ENCODE peak calls at places on chromosomes 12 and 14, in nine cellular contexts. One of them, this sample, is unnamed.

GRCh38 chr12:49233842-49234526 is 30.9 kb upstream of the TUBA1C start:
- DNase-seq in posterior vena cava: peak
- DNase-seq in central memory CD4-positive, alpha-beta T cell: no peak
- DNase-seq in stimulated activated naive CD8-positive, alpha-beta T cell treated with anti-CD3 and anti-CD28 coated beads, Interleukin-15, Interleukin-2, amounts not matched to agents 100 U/mL and 50 U/mL, for 24 hours: peak
- DNase-seq in foreskin fibroblast: no peak
- DNase-seq in smooth muscle cell of the brain vasculature: no peak
- DNase-seq in activated T-cell treated with anti-CD3 and anti-CD28 coated beads for 1 hour: no peak
- DNase-seq in AG10803: no peak
- DNase-seq in hypothalamus: peak
- DNase-seq in this sample: no peak

GRCh38 chr14:104390221-104390931 is 189.2 kb upstream of the C14orf180 start:
- DNase-seq in posterior vena cava: peak
- DNase-seq in central memory CD4-positive, alpha-beta T cell: no peak
- DNase-seq in stimulated activated naive CD8-positive, alpha-beta T cell treated with anti-CD3 and anti-CD28 coated beads, Interleukin-15, Interleukin-2, amounts not matched to agents 100 U/mL and 50 U/mL, for 24 hours: no peak
- DNase-seq in foreskin fibroblast: no peak
- DNase-seq in smooth muscle cell of the brain vasculature: no peak
- DNase-seq in activated T-cell treated with anti-CD3 and anti-CD28 coated beads for 1 hour: no peak
- DNase-seq in AG10803: no peak
- DNase-seq in hypothalamus: no peak
- DNase-seq in this sample: no peak

GRCh38 chr12:119710374-119710773 is 42.4 kb downstream of the PRKAB1 start:
- DNase-seq in posterior vena cava: no peak
- DNase-seq in central memory CD4-positive, alpha-beta T cell: no peak
- DNase-seq in stimulated activated naive CD8-positive, alpha-beta T cell treated with anti-CD3 and anti-CD28 coated beads, Interleukin-15, Interleukin-2, amounts not matched to agents 100 U/mL and 50 U/mL, for 24 hours: no peak
- DNase-seq in foreskin fibroblast: no peak
- DNase-seq in smooth muscle cell of the brain vasculature: no peak
- DNase-seq in activated T-cell treated with anti-CD3 and anti-CD28 coated beads for 1 hour: no peak
- DNase-seq in AG10803: no peak
- DNase-seq in hypothalamus: no peak
- DNase-seq in this sample: peak

GRCh38 chr14:52553671-52554575 is 1.3 kb downstream of the GPR137C start:
- DNase-seq in posterior vena cava: peak
- DNase-seq in central memory CD4-positive, alpha-beta T cell: peak
- DNase-seq in stimulated activated naive CD8-positive, alpha-beta T cell treated with anti-CD3 and anti-CD28 coated beads, Interleukin-15, Interleukin-2, amounts not matched to agents 100 U/mL and 50 U/mL, for 24 hours: peak
- DNase-seq in foreskin fibroblast: peak
- DNase-seq in smooth muscle cell of the brain vasculature: peak
- DNase-seq in activated T-cell treated with anti-CD3 and anti-CD28 coated beads for 1 hour: peak
- DNase-seq in AG10803: peak
- DNase-seq in hypothalamus: peak
- DNase-seq in this sample: peak

GRCh38 chr14:97458302-97459137 is 661.3 kb downstream of the VRK1 start:
- DNase-seq in posterior vena cava: no peak
- DNase-seq in central memory CD4-positive, alpha-beta T cell: peak
- DNase-seq in stimulated activated naive CD8-positive, alpha-beta T cell treated with anti-CD3 and anti-CD28 coated beads, Interleukin-15, Interleukin-2, amounts not matched to agents 100 U/mL and 50 U/mL, for 24 hours: peak
- DNase-seq in foreskin fibroblast: no peak
- DNase-seq in smooth muscle cell of the brain vasculature: no peak
- DNase-seq in activated T-cell treated with anti-CD3 and anti-CD28 coated beads for 1 hour: peak
- DNase-seq in AG10803: peak
- DNase-seq in hypothalamus: no peak
- DNase-seq in this sample: no peak

GRCh38 chr14:78022059-78022458 is 148.1 kb upstream of the NRXN3 start:
- DNase-seq in posterior vena cava: no peak
- DNase-seq in central memory CD4-positive, alpha-beta T cell: no peak
- DNase-seq in stimulated activated naive CD8-positive, alpha-beta T cell treated with anti-CD3 and anti-CD28 coated beads, Interleukin-15, Interleukin-2, amounts not matched to agents 100 U/mL and 50 U/mL, for 24 hours: peak
- DNase-seq in foreskin fibroblast: no peak
- DNase-seq in smooth muscle cell of the brain vasculature: no peak
- DNase-seq in activated T-cell treated with anti-CD3 and anti-CD28 coated beads for 1 hour: no peak
- DNase-seq in AG10803: peak
- DNase-seq in hypothalamus: no peak
- DNase-seq in this sample: peak

GRCh38 chr14:94685166-94685581 is 73.0 kb downstream of the SERPINA3 start:
- DNase-seq in posterior vena cava: no peak
- DNase-seq in central memory CD4-positive, alpha-beta T cell: no peak
- DNase-seq in stimulated activated naive CD8-positive, alpha-beta T cell treated with anti-CD3 and anti-CD28 coated beads, Interleukin-15, Interleukin-2, amounts not matched to agents 100 U/mL and 50 U/mL, for 24 hours: no peak
- DNase-seq in foreskin fibroblast: no peak
- DNase-seq in smooth muscle cell of the brain vasculature: no peak
- DNase-seq in activated T-cell treated with anti-CD3 and anti-CD28 coated beads for 1 hour: no peak
- DNase-seq in AG10803: no peak
- DNase-seq in hypothalamus: no peak
- DNase-seq in this sample: no peak

GRCh38 chr12:20194171-20194570 is 174.2 kb upstream of the PDE3A start:
- DNase-seq in posterior vena cava: no peak
- DNase-seq in central memory CD4-positive, alpha-beta T cell: no peak
- DNase-seq in stimulated activated naive CD8-positive, alpha-beta T cell treated with anti-CD3 and anti-CD28 coated beads, Interleukin-15, Interleukin-2, amounts not matched to agents 100 U/mL and 50 U/mL, for 24 hours: no peak
- DNase-seq in foreskin fibroblast: peak
- DNase-seq in smooth muscle cell of the brain vasculature: no peak
- DNase-seq in activated T-cell treated with anti-CD3 and anti-CD28 coated beads for 1 hour: no peak
- DNase-seq in AG10803: peak
- DNase-seq in hypothalamus: no peak
- DNase-seq in this sample: no peak

GRCh38 chr12:88958153-88958552 is 377.9 kb upstream of the KITLG start:
- DNase-seq in posterior vena cava: no peak
- DNase-seq in central memory CD4-positive, alpha-beta T cell: no peak
- DNase-seq in stimulated activated naive CD8-positive, alpha-beta T cell treated with anti-CD3 and anti-CD28 coated beads, Interleukin-15, Interleukin-2, amounts not matched to agents 100 U/mL and 50 U/mL, for 24 hours: no peak
- DNase-seq in foreskin fibroblast: no peak
- DNase-seq in smooth muscle cell of the brain vasculature: no peak
- DNase-seq in activated T-cell treated with anti-CD3 and anti-CD28 coated beads for 1 hour: no peak
- DNase-seq in AG10803: no peak
- DNase-seq in hypothalamus: no peak
- DNase-seq in this sample: no peak

GRCh38 chr12:97464241-97465011 is 1.8 kb downstream of the RMST start:
- DNase-seq in posterior vena cava: no peak
- DNase-seq in central memory CD4-positive, alpha-beta T cell: no peak
- DNase-seq in stimulated activated naive CD8-positive, alpha-beta T cell treated with anti-CD3 and anti-CD28 coated beads, Interleukin-15, Interleukin-2, amounts not matched to agents 100 U/mL and 50 U/mL, for 24 hours: no peak
- DNase-seq in foreskin fibroblast: no peak
- DNase-seq in smooth muscle cell of the brain vasculature: no peak
- DNase-seq in activated T-cell treated with anti-CD3 and anti-CD28 coated beads for 1 hour: no peak
- DNase-seq in AG10803: no peak
- DNase-seq in hypothalamus: no peak
- DNase-seq in this sample: no peak

GRCh38 chr14:68509188-68509953 is 283.5 kb downstream of the ZFP36L1 start:
- DNase-seq in posterior vena cava: no peak
- DNase-seq in central memory CD4-positive, alpha-beta T cell: no peak
- DNase-seq in stimulated activated naive CD8-positive, alpha-beta T cell treated with anti-CD3 and anti-CD28 coated beads, Interleukin-15, Interleukin-2, amounts not matched to agents 100 U/mL and 50 U/mL, for 24 hours: no peak
- DNase-seq in foreskin fibroblast: no peak
- DNase-seq in smooth muscle cell of the brain vasculature: no peak
- DNase-seq in activated T-cell treated with anti-CD3 and anti-CD28 coated beads for 1 hour: no peak
- DNase-seq in AG10803: no peak
- DNase-seq in hypothalamus: no peak
- DNase-seq in this sample: no peak

GRCh38 chr14:65552724-65553123 is 140.2 kb downstream of the FUT8 start:
- DNase-seq in posterior vena cava: no peak
- DNase-seq in central memory CD4-positive, alpha-beta T cell: no peak
- DNase-seq in stimulated activated naive CD8-positive, alpha-beta T cell treated with anti-CD3 and anti-CD28 coated beads, Interleukin-15, Interleukin-2, amounts not matched to agents 100 U/mL and 50 U/mL, for 24 hours: no peak
- DNase-seq in foreskin fibroblast: no peak
- DNase-seq in smooth muscle cell of the brain vasculature: no peak
- DNase-seq in activated T-cell treated with anti-CD3 and anti-CD28 coated beads for 1 hour: no peak
- DNase-seq in AG10803: no peak
- DNase-seq in hypothalamus: no peak
- DNase-seq in this sample: no peak

GRCh38 chr12:94170690-94171594 is 22.6 kb downstream of the PLXNC1 start:
- DNase-seq in posterior vena cava: no peak
- DNase-seq in central memory CD4-positive, alpha-beta T cell: no peak
- DNase-seq in stimulated activated naive CD8-positive, alpha-beta T cell treated with anti-CD3 and anti-CD28 coated beads, Interleukin-15, Interleukin-2, amounts not matched to agents 100 U/mL and 50 U/mL, for 24 hours: no peak
- DNase-seq in foreskin fibroblast: no peak
- DNase-seq in smooth muscle cell of the brain vasculature: no peak
- DNase-seq in activated T-cell treated with anti-CD3 and anti-CD28 coated beads for 1 hour: no peak
- DNase-seq in AG10803: no peak
- DNase-seq in hypothalamus: no peak
- DNase-seq in this sample: no peak

GRCh38 chr12:100675432-100675831 is 101.9 kb downstream of the GAS2L3 start:
- DNase-seq in posterior vena cava: no peak
- DNase-seq in central memory CD4-positive, alpha-beta T cell: no peak
- DNase-seq in stimulated activated naive CD8-positive, alpha-beta T cell treated with anti-CD3 and anti-CD28 coated beads, Interleukin-15, Interleukin-2, amounts not matched to agents 100 U/mL and 50 U/mL, for 24 hours: no peak
- DNase-seq in foreskin fibroblast: peak
- DNase-seq in smooth muscle cell of the brain vasculature: peak
- DNase-seq in activated T-cell treated with anti-CD3 and anti-CD28 coated beads for 1 hour: no peak
- DNase-seq in AG10803: peak
- DNase-seq in hypothalamus: no peak
- DNase-seq in this sample: peak

GRCh38 chr12:125549836-125550235 is 484.6 kb downstream of the AACS start:
- DNase-seq in posterior vena cava: no peak
- DNase-seq in central memory CD4-positive, alpha-beta T cell: no peak
- DNase-seq in stimulated activated naive CD8-positive, alpha-beta T cell treated with anti-CD3 and anti-CD28 coated beads, Interleukin-15, Interleukin-2, amounts not matched to agents 100 U/mL and 50 U/mL, for 24 hours: no peak
- DNase-seq in foreskin fibroblast: no peak
- DNase-seq in smooth muscle cell of the brain vasculature: no peak
- DNase-seq in activated T-cell treated with anti-CD3 and anti-CD28 coated beads for 1 hour: no peak
- DNase-seq in AG10803: no peak
- DNase-seq in hypothalamus: no peak
- DNase-seq in this sample: no peak

GRCh38 chr12:101051901-101052550 is 158.0 kb downstream of the SLC5A8 start:
- DNase-seq in posterior vena cava: no peak
- DNase-seq in central memory CD4-positive, alpha-beta T cell: no peak
- DNase-seq in stimulated activated naive CD8-positive, alpha-beta T cell treated with anti-CD3 and anti-CD28 coated beads, Interleukin-15, Interleukin-2, amounts not matched to agents 100 U/mL and 50 U/mL, for 24 hours: no peak
- DNase-seq in foreskin fibroblast: peak
- DNase-seq in smooth muscle cell of the brain vasculature: peak
- DNase-seq in activated T-cell treated with anti-CD3 and anti-CD28 coated beads for 1 hour: no peak
- DNase-seq in AG10803: peak
- DNase-seq in hypothalamus: no peak
- DNase-seq in this sample: peak